ENCODE peak calls at places on chromosomes 2 and 18, in nine cellular contexts. N, F, U, G, L, W, Y, B and J are unnamed samples.

GRCh38 chr2:130728007-130728454 is 839 bp upstream of the GPR148 start:
- DNase-seq in F (peak), U (no peak), W (no peak), G (no peak), L (no peak), Y (no peak), N (no peak), B (peak), J (no peak)

GRCh38 chr2:10521891-10522448 is 73.8 kb upstream of the ODC1 start:
- DNase-seq in G (no peak), L (no peak), N (no peak), Y (no peak), B (no peak), U (no peak), F (no peak), W (no peak), J (no peak)

GRCh38 chr2:44770221-44771187 is 171.0 kb upstream of the SIX3 start:
- DNase-seq in U (no peak), Y (no peak), W (no peak), N (no peak), F (no peak), B (no peak), G (no peak), L (no peak), J (no peak)

GRCh38 chr2:64675860-64676259 is 22.1 kb upstream of the SERTAD2 start:
- DNase-seq in U (no peak), L (no peak), Y (peak), F (no peak), N (no peak), W (no peak), B (no peak), G (no peak), J (no peak)

GRCh38 chr18:56402872-56403516 is 235.4 kb downstream of the TXNL1 start:
- DNase-seq in U (no peak), F (no peak), W (peak), G (no peak), B (peak), L (no peak), N (peak), Y (no peak), J (peak)

GRCh38 chr18:36769611-36770314 is 59.0 kb downstream of the TPGS2 start:
- DNase-seq in L (no peak), W (no peak), B (no peak), G (no peak), N (no peak), U (no peak), Y (no peak), F (no peak), J (no peak)

GRCh38 chr2:73112026-73112912 is 479 bp downstream of the RAB11FIP5 start:
- DNase-seq in W (no peak), N (peak), Y (no peak), U (peak), G (no peak), F (peak), L (no peak), B (peak), J (no peak)

GRCh38 chr2:227805578-227805977 is 8.1 kb upstream of the CCL20 start:
- DNase-seq in U (no peak), L (no peak), B (no peak), F (no peak), G (no peak), W (no peak), N (no peak), Y (no peak), J (no peak)

GRCh38 chr18:62420513-62421209 is 95.6 kb downstream of the TNFRSF11A start:
- DNase-seq in Y (no peak), L (no peak), B (peak), F (peak), G (peak), W (no peak), U (no peak), N (peak), J (peak)

GRCh38 chr2:7180641-7181370 is 263.6 kb downstream of the RNF144A start:
- DNase-seq in N (no peak), G (no peak), B (peak), F (no peak), W (no peak), U (no peak), L (no peak), Y (no peak), J (no peak)

GRCh38 chr2:36294290-36294689 is 61.3 kb upstream of the CRIM1 start:
- DNase-seq in U (no peak), W (no peak), G (no peak), Y (no peak), B (no peak), N (no peak), L (no peak), F (no peak), J (no peak)